ENCODE peak calls at places on chromosomes 11 and 22, in five cellular contexts. I is H1, K is HepG2, D is NT2/D1, B is GM12878. H is an unnamed sample.

GRCh38 chr11:13277719-13278619 is at the start of gene BMAL1:
- DNase-seq in K (no peak), B (no peak), I (no peak), D (no peak), H (no peak)

GRCh38 chr11:100785148-100785983 is 98.3 kb downstream of the ARHGAP42 start:
- DNase-seq in D (no peak), B (no peak), K (peak), I (no peak), H (no peak)

GRCh38 chr11:112128483-112129121 is 35.3 kb downstream of the IL18 start:
- DNase-seq in D (no peak), K (no peak), B (no peak), I (no peak), H (no peak)

GRCh38 chr11:71977743-71978418 is 20.8 kb upstream of the IL18BP start:
- DNase-seq in K (peak), D (no peak), B (peak), I (no peak), H (peak)

GRCh38 chr11:105673089-105673488 is 63.2 kb downstream of the GRIA4 start:
- DNase-seq in B (no peak), I (no peak), K (peak), D (peak), H (peak)

GRCh38 chr11:13868710-13869403 is 93.7 kb upstream of the SPON1 start:
- DNase-seq in D (no peak), I (no peak), B (no peak), K (no peak), H (no peak)

GRCh38 chr11:58671946-58672345 is 49.5 kb downstream of the CNTF start:
- DNase-seq in I (no peak), D (no peak), K (no peak), B (no peak), H (no peak)

GRCh38 chr11:12989428-12990242 is 19.5 kb upstream of the RASSF10 start:
- DNase-seq in I (no peak), B (no peak), D (no peak), K (no peak), H (no peak)

GRCh38 chr11:60428517-60428916 is 855 bp upstream of the MS4A5 start:
- DNase-seq in B (no peak), D (no peak), I (no peak), K (no peak), H (no peak)

GRCh38 chr11:86955674-86956522 is 703 bp upstream of the FZD4 start:
- DNase-seq in I (no peak), K (peak), D (peak), B (peak), H (peak)

GRCh38 chr11:57536947-57537654 is at the start of gene SMTNL1:
- DNase-seq in B (no peak), D (no peak), K (no peak), I (no peak), H (no peak)

GRCh38 chr22:16949561-16949960 is 58.5 kb downstream of the GAB4 start:
- DNase-seq in D (no peak), B (peak), K (no peak), I (no peak), H (no peak)

GRCh38 chr22:47408409-47408808 is 646.0 kb downstream of the TBC1D22A start:
- DNase-seq in B (no peak), D (no peak), I (no peak), K (no peak), H (no peak)

GRCh38 chr11:115721309-115722007 is 217.2 kb upstream of the CADM1 start:
- DNase-seq in D (no peak), B (no peak), K (no peak), I (no peak), H (no peak)

GRCh38 chr11:65439331-65440181 is 17.0 kb downstream of the NEAT1 start:
- DNase-seq in B (no peak), K (no peak), I (no peak), D (no peak), H (no peak)

GRCh38 chr22:25896098-25896497 is 154.1 kb downstream of the MYO18B start:
- DNase-seq in K (peak), I (no peak), B (no peak), D (no peak), H (no peak)

GRCh38 chr11:131845255-131845654 is 474.8 kb downstream of the NTM start:
- DNase-seq in I (peak), D (peak), K (no peak), B (no peak), H (no peak)

GRCh38 chr11:104918113-104918824 is 20.0 kb upstream of the CASP12 start:
- DNase-seq in B (no peak), I (no peak), D (no peak), K (no peak), H (no peak)

GRCh38 chr11:1195690-1196515 is 27.0 kb upstream of the MUC5B start:
- DNase-seq in I (no peak), B (no peak), D (no peak), K (no peak), H (no peak)

GRCh38 chr11:84398017-84398626 is 1112.0 kb upstream of the CCDC90B start:
- DNase-seq in D (peak), B (no peak), I (no peak), K (peak), H (peak)

GRCh38 chr22:50169774-50170341 is 673 bp upstream of the PANX2 start:
- DNase-seq in I (no peak), B (no peak), K (no peak), D (no peak), H (peak)

GRCh38 chr11:120663142-120663541 is 151.6 kb downstream of the GRIK4 start:
- DNase-seq in K (no peak), D (no peak), B (no peak), I (no peak), H (no peak)

GRCh38 chr11:9015677-9016076 is 11.9 kb upstream of the NRIP3 start:
- DNase-seq in K (peak), D (peak), B (peak), I (peak), H (peak)

GRCh38 chr11:58070585-58070984 is 39.8 kb downstream of the OR6Q1 start:
- DNase-seq in D (no peak), B (no peak), I (no peak), K (peak), H (no peak)

GRCh38 chr11:114180301-114181055 is 115.7 kb upstream of the NNMT start:
- DNase-seq in K (peak), D (no peak), I (no peak), B (no peak), H (no peak)

GRCh38 chr11:130522284-130522961 is 74.0 kb downstream of the ADAMTS15 start:
- DNase-seq in B (no peak), I (no peak), K (peak), D (peak), H (peak)

GRCh38 chr11:122441702-122442092 is 213.8 kb upstream of the UBASH3B start:
- DNase-seq in D (no peak), B (no peak), I (no peak), K (no peak), H (no peak)

GRCh38 chr11:10349281-10349665 is 44.4 kb downstream of the ADM start:
- DNase-seq in B (no peak), D (no peak), K (no peak), I (no peak), H (no peak)

GRCh38 chr22:30538280-30538679 is 8.3 kb downstream of the SEC14L6 start:
- DNase-seq in D (no peak), I (no peak), B (no peak), K (no peak), H (no peak)

GRCh38 chr11:43643898-43644625 is 36.5 kb upstream of the HSD17B12 start:
- DNase-seq in B (peak), K (peak), D (peak), I (peak), H (peak)

GRCh38 chr11:12213920-12214319 is 103.5 kb downstream of the MICAL2 start:
- DNase-seq in K (no peak), I (no peak), B (no peak), D (peak), H (no peak)

GRCh38 chr11:19816817-19817216 is 104.2 kb downstream of the NAV2 start:
- DNase-seq in I (no peak), B (no peak), K (no peak), D (peak), H (no peak)

GRCh38 chr22:45911601-45912271 is 65.2 kb downstream of the WNT7B start:
- DNase-seq in D (no peak), B (no peak), I (no peak), K (peak), H (no peak)

GRCh38 chr22:39664485-39665200 is 94.1 kb downstream of the CACNA1I start:
- DNase-seq in D (peak), I (peak), K (no peak), B (no peak), H (peak)

GRCh38 chr11:113048820-113049555 is 87.8 kb downstream of the NCAM1 start:
- DNase-seq in B (no peak), K (no peak), D (no peak), I (no peak), H (no peak)

GRCh38 chr11:131691558-131692041 is 321.2 kb downstream of the NTM start:
- DNase-seq in D (no peak), B (no peak), K (no peak), I (no peak), H (peak)

GRCh38 chr11:62464655-62465054 is 45.8 kb downstream of the SCGB1A1 start:
- DNase-seq in I (no peak), B (peak), K (no peak), D (no peak), H (no peak)

GRCh38 chr22:22552630-22553029 is 6.4 kb downstream of the PRAME start:
- DNase-seq in B (no peak), D (no peak), K (peak), I (no peak), H (no peak)

GRCh38 chr11:64718084-64718779 is 4.8 kb downstream of the NRXN2 start:
- DNase-seq in K (no peak), I (no peak), D (no peak), B (no peak), H (no peak)

GRCh38 chr22:20433686-20434241 is 3.9 kb downstream of the SCARF2 start:
- DNase-seq in I (no peak), B (no peak), K (no peak), D (no peak), H (no peak)
- TF ChIP-seq SUZ12 in I (no peak), B (no peak), K (no peak), D (no peak), H (no peak)

GRCh38 chr22:27438271-27438980 is 363.1 kb downstream of the MN1 start:
- DNase-seq in B (no peak), I (no peak), K (no peak), D (no peak), H (no peak)
- TF ChIP-seq SUZ12 in B (no peak), I (no peak), K (no peak), D (no peak), H (no peak)

DNA sequence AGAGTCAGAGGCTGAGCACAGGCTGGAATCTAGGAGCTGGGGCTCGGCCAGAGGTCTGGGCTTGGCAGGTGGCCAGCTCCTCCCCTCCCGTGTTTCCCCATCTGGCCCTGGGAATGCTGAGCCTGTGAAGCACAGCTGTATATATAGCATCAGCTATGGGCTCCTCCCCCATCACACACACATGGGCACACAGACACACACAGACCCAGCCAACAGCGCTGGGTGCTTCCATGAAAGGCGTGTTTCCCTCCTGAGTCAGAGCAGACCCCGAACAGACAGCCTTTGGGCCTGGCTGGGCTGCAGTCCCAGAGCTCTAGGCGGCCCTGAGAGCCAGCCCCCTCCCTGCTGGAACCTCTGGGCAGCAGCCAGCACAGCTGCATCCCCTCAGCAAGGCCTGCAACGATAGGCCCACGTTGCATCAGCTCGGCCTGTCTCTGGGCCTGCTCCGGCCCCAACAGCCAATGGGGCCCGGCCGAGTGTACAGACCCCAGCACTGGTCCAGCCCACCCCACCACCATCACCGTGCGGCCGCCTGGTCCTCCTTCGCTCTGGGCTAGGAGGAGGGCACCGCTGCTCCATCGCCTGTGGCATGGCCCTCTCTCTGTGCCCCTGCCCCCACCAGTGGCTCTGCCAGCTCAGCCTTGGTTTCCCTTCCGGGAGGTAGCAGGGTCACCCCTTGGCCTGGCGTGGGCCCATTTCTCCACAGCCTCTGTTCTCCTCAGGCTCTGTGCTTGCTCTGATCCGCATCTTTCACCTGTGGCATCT is 7.6 kb upstream of the SERPINH1 start:
- DNase-seq in B (no peak), I (no peak), D (no peak), K (peak), H (no peak)
- TF ChIP-seq SUZ12 in B (no peak), I (no peak), D (no peak), K (no peak), H (no peak)

DNA sequence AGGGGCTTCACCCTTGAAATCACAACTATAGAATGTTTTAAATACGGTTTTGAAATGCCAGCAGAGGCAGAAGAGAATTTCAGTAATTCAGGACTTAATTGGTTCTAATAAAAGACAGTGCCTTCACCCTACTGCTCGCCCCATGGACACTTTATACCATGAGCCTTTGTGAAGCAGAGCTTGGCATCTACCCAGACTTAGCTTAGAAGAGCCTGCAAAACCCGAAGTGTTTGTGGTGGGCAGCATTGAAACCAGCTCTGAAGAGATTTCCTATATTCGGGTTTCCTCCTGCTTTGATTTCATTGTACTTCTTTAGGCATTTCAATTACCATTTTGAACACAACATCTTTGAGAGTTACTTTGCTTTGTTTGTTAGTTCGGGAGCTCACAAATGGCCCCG is 185.1 kb upstream of the MTNR1B start:
- DNase-seq in D (no peak), K (no peak), B (no peak), I (no peak), H (no peak)
- TF ChIP-seq SUZ12 in D (no peak), K (no peak), B (no peak), I (no peak), H (no peak)

DNA sequence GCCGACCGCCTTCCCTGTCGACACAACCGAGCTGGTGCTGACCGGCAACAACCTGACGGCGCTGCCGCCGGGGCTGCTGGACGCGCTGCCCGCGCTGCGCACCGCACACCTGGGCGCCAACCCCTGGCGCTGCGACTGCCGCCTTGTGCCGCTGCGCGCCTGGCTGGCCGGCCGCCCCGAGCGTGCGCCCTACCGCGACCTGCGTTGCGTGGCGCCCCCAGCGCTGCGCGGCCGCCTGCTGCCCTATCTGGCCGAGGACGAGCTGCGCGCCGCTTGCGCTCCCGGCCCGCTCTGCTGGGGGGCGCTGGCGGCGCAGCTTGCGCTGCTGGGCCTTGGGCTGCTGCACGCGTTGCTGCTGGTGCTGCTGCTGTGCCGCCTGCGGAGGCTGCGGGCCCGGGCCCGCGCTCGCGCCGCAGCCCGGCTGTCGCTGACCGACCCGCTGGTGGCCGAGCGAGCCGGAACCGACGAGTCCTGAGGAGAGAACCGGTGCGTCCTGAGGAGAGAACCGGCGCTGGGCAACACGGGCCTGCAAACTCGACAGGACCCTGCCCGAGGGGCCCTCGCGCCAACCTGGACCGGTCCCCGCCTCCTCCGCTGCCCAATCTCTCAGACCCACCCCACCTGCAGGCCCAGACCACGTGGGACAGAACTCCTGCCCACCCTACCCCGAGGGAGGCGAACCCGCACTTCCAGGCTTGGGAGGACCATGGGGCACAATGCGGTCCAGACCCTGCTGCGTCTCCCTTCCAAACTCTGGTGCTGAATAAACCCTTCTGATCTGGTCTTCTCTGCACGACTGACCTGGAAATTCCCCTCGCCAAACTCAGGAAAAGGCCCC is 870 bp downstream of the GP1BB start:
- DNase-seq in I (no peak), D (peak), K (peak), B (no peak), H (peak)
- TF ChIP-seq SUZ12 in I (peak), D (no peak), K (no peak), B (no peak), H (no peak)

H was measured in HEK293T.